ENCODE peak calls at places on chromosomes 7 and 10, in five cellular contexts. I is WTC11, U is A549, Y is GM12878, P is HepG2. M is an unnamed sample.
A peak's percentile ranks its signal among the peaks of the same experiment; 100 is the strongest.

GRCh38 chr7:132061931-132062330 is 505.5 kb upstream of the PODXL start:
- DNase-seq in I (no peak), U (no peak), Y (no peak), P (no peak), M (no peak)

GRCh38 chr7:24827589-24827988 is 70.3 kb upstream of the GSDME start:
- DNase-seq in I (no peak), U (no peak), Y (no peak), P (no peak), M (no peak)

GRCh38 chr7:12389089-12389700 is 14.5 kb downstream of the VWDE start:
- DNase-seq in I (peak; percentile 65), U (peak; percentile 69), Y (no peak), P (peak; percentile 59), M (peak; percentile 50)

GRCh38 chr7:138941545-138941944 is 39.6 kb downstream of the KIAA1549 start:
- DNase-seq in I (no peak), U (no peak), Y (no peak), P (no peak), M (no peak)

GRCh38 chr7:157670490-157671357 is 333.9 kb downstream of the DNAJB6 start:
- DNase-seq in I (no peak), U (no peak), Y (no peak), P (no peak), M (no peak)

GRCh38 chr7:10793995-10794780 is 179.5 kb upstream of the PHF14 start:
- DNase-seq in I (no peak), U (no peak), Y (no peak), P (no peak), M (no peak)

GRCh38 chr7:133372337-133372736 is 119.5 kb downstream of the EXOC4 start:
- DNase-seq in I (no peak), U (no peak), Y (no peak), P (no peak), M (no peak)

GRCh38 chr10:969473-970150 is 18.6 kb upstream of the GTPBP4 start:
- DNase-seq in I (no peak), U (no peak), Y (no peak), P (peak; percentile 45), M (no peak)

GRCh38 chr7:78530351-78530750 is 731.8 kb downstream of the PHTF2 start:
- DNase-seq in I (no peak), U (peak; percentile 5), Y (no peak), P (peak; percentile 21), M (no peak)

GRCh38 chr7:100488333-100489095 is 4.8 kb downstream of the NYAP1 start:
- DNase-seq in I (no peak), U (no peak), Y (no peak), P (no peak), M (peak; percentile 12)

GRCh38 chr10:110305767-110306451 is 1.2 kb upstream of the SMNDC1 start:
- DNase-seq in I (no peak), U (peak; percentile 90), Y (peak; percentile 65), P (peak; percentile 74), M (peak; percentile 14)

GRCh38 chr7:23895666-23896096 is 185.7 kb downstream of the STK31 start:
- DNase-seq in I (no peak), U (peak; percentile 48), Y (no peak), P (no peak), M (no peak)

GRCh38 chr7:29230871-29231345 is 36.3 kb downstream of the CHN2 start:
- DNase-seq in I (no peak), U (no peak), Y (no peak), P (peak; percentile 94), M (no peak)

GRCh38 chr10:125029584-125030242 is 87.8 kb downstream of the ZRANB1 start:
- DNase-seq in I (no peak), U (peak; percentile 23), Y (no peak), P (no peak), M (no peak)

GRCh38 chr7:5629941-5630340 is 151.5 kb downstream of the RNF216 start:
- DNase-seq in I (no peak), U (no peak), Y (no peak), P (no peak), M (no peak)

GRCh38 chr7:109956916-109957315 is 1134.0 kb upstream of the LRRN3 start:
- DNase-seq in I (no peak), U (no peak), Y (no peak), P (no peak), M (no peak)

GRCh38 chr10:110923856-110924493 is 4.6 kb downstream of the SHOC2 start:
- DNase-seq in I (no peak), U (peak; percentile 56), Y (no peak), P (peak; percentile 67), M (no peak)

GRCh38 chr7:47587976-47588375 is 6.1 kb upstream of the TNS3 start:
- DNase-seq in I (no peak), U (no peak), Y (no peak), P (no peak), M (no peak)

GRCh38 chr10:128316925-128317324 is 190.7 kb upstream of the MKI67 start:
- DNase-seq in I (no peak), U (no peak), Y (no peak), P (no peak), M (no peak)
- TF ChIP-seq ESRRA in I (no peak), U (no peak), Y (no peak), P (no peak), M (no peak)

GRCh38 chr10:15558136-15558535 is 161.6 kb downstream of the ITGA8 start:
- DNase-seq in I (no peak), U (no peak), Y (no peak), P (no peak), M (no peak)
- TF ChIP-seq ESRRA in I (no peak), U (no peak), Y (no peak), P (no peak), M (no peak)

DNA sequence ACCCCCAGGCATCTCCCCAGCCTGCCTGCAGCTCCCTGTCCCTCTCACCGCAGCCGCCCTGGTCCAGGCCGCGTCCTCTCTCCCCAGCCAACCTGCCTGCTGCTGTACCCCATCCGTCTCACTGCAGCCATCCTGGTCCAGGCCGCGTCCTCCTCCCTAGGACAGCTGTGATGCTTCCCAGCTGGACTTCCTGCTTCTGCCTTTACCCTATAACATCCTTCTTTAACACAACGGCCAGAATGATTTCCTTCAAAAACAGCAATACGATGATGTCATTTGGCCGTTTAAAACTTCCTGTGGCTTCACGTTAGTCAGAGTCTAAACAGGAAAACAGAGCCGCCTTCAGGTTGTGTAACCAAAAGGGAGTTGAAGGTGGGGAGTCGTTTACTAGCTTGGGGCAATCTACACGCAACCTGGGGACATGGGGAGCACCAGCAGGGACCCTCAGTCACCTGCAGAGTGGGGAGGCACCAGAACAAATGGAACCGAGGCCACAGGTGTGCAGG is 32.2 kb upstream of the ZFAND2A start:
- DNase-seq in I (no peak), U (peak; percentile 50), Y (no peak), P (no peak), M (no peak)
- TF ChIP-seq ESRRA in I (no peak), U (no peak), Y (no peak), P (no peak), M (no peak)

GRCh38 chr10:3948843-3949242 is 163.8 kb upstream of the KLF6 start:
- DNase-seq in I (no peak), U (peak; percentile 16), Y (no peak), P (no peak), M (no peak)
- TF ChIP-seq ESRRA in I (no peak), U (no peak), Y (no peak), P (no peak), M (no peak)

GRCh38 chr10:76082232-76082631 is 650.8 kb downstream of the LRMDA start:
- DNase-seq in I (no peak), U (no peak), Y (no peak), P (no peak), M (no peak)

GRCh38 chr10:76085002-76085401 is 653.6 kb downstream of the LRMDA start:
- DNase-seq in I (no peak), U (no peak), Y (no peak), P (no peak), M (no peak)

GRCh38 chr10:76080406-76080805 is 649.0 kb downstream of the LRMDA start:
- DNase-seq in I (no peak), U (no peak), Y (no peak), P (no peak), M (no peak)

GRCh38 chr10:76082956-76083355 is 651.5 kb downstream of the LRMDA start:
- DNase-seq in I (peak; percentile 82), U (peak; percentile 52), Y (no peak), P (no peak), M (no peak)

DNA sequence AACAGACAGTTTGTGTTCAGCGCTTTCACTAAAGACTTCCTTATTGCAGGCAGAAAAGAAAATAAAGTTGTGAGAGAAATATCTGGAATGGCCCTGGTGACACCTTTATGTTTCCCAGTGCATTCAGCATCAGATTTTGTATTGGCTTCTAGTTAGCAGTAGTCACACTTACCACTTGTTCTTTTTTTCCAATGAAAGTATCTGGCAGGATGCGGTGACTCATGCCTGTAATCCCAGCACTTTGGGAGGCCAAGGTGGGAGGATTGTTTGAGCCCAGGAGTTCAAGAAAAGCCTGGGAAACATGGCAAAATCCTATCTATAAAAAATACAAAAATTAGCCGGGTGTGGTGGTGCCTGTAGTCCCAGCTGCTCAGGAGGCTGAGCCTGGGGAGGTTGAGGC is 649.6 kb downstream of the LRMDA start:
- DNase-seq in I (no peak), U (no peak), Y (no peak), P (no peak), M (no peak)
- TF ChIP-seq ESRRA in I (no peak), U (no peak), Y (no peak), P (no peak), M (no peak)

GRCh38 chr7:919924-920341 is 34.5 kb downstream of the ADAP1 start:
- DNase-seq in I (peak; percentile 7), U (no peak), Y (no peak), P (no peak), M (no peak)
- TF ChIP-seq ESRRA in I (no peak), U (no peak), Y (no peak), P (no peak), M (no peak)

GRCh38 chr10:100878291-100878910 is 34.4 kb upstream of the SLF2 start:
- DNase-seq in I (peak; percentile 75), U (peak; percentile 80), Y (no peak), P (peak; percentile 80), M (peak; percentile 45)
- TF ChIP-seq ESRRA in I (no peak), U (no peak), Y (no peak), P (no peak), M (no peak)

DNA sequence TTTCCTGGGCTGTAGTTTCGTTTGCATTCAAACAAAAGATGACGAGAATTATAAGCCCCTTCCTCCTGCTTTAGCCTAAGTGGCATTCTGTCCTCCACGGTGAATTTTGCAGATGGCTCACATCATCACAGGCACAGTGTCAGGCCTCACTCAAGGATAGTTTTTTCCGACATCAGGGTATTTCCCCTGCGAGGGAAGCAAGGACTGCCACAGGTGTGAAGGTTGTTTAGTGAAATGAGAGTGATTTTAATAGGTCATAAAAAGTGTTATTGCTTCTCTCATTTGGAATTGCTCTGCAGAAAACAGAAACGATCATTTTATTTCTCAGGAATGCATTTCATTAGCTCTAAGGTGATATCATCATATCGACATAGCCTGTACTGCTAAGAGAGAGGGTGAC is 128.7 kb upstream of the LANCL2 start:
- DNase-seq in I (no peak), U (no peak), Y (no peak), P (no peak), M (no peak)
- TF ChIP-seq ESRRA in I (no peak), U (no peak), Y (no peak), P (no peak), M (no peak)

M was measured in K562.